ENCODE peak calls at places on chromosomes 5 and 9, in four cellular contexts. J is NCI-H2107, L is RWPE1, Z is GM12865. V is an unnamed sample.

GRCh38 chr9:36008774-36009300 is 27.9 kb upstream of the RECK start:
- DNase-seq in J (peak; percentile 42), L (peak; percentile 92), Z (peak; percentile 81), V (peak; percentile 59)

GRCh38 chr5:6712136-6712581 is 1.1 kb upstream of the TENT4A start:
- DNase-seq in J (no peak), L (no peak), Z (peak; percentile 82), V (no peak)

GRCh38 chr9:117645245-117645636 is 59.0 kb upstream of the TLR4 start:
- DNase-seq in J (no peak), L (no peak), Z (no peak), V (no peak)

GRCh38 chr9:105329729-105330082 is 85.3 kb downstream of the SLC44A1 start:
- DNase-seq in J (no peak), L (no peak), Z (no peak), V (no peak)

GRCh38 chr9:106716820-106717219 is 146.1 kb upstream of the ZNF462 start:
- DNase-seq in J (no peak), L (no peak), Z (no peak), V (no peak)

GRCh38 chr9:137049544-137050449 is 3.8 kb upstream of the NPDC1 start:
- DNase-seq in J (no peak), L (no peak), Z (peak; percentile 65), V (peak; percentile 84)

GRCh38 chr5:178351221-178351825 is 118.7 kb upstream of the PHYKPL start:
- DNase-seq in J (no peak), L (no peak), Z (no peak), V (no peak)

GRCh38 chr9:14180077-14180941 is 133.6 kb downstream of the NFIB start:
- DNase-seq in J (no peak), L (no peak), Z (no peak), V (peak; percentile 34)

GRCh38 chr5:29229461-29229860 is 1964.0 kb upstream of the CDH6 start:
- DNase-seq in J (no peak), L (no peak), Z (no peak), V (no peak)

GRCh38 chr9:82020341-82020740 is 31.8 kb downstream of the SPATA31D1 start:
- DNase-seq in J (no peak), L (no peak), Z (no peak), V (no peak)

V was measured in head of caudate nucleus.